ENCODE peak calls at places on chromosome 1, in ten cellular contexts. G is cardiac fibroblast; Z is CD8-positive, alpha-beta T cell; O is colonic mucosa; F is psoas muscle; K is keratinocyte; Y is AG04450; M is fibroblast of mammary gland; U is adrenal gland; R is adipocyte. E is an unnamed sample.

GRCh38 chr1:29803486-29803885 is 567.2 kb downstream of the PTPRU start:
- DNase-seq in G (no peak), Z (no peak), O (no peak), F (no peak), K (no peak), Y (no peak), M (no peak), U (no peak), R (no peak), E (no peak)

GRCh38 chr1:11070876-11071275 is 11.1 kb upstream of the SRM start:
- DNase-seq in G (no peak), Z (no peak), O (no peak), F (peak), K (no peak), Y (no peak), M (no peak), U (no peak), R (no peak), E (no peak)

GRCh38 chr1:84164156-84164555 is 20.1 kb downstream of the PRKACB start:
- DNase-seq in G (peak), Z (no peak), O (no peak), F (no peak), K (no peak), Y (no peak), M (peak), U (no peak), R (peak), E (no peak)

GRCh38 chr1:164310166-164310565 is 248.8 kb upstream of the PBX1 start:
- DNase-seq in G (peak), Z (no peak), O (no peak), F (no peak), K (no peak), Y (no peak), M (peak), U (no peak), R (peak), E (no peak)

GRCh38 chr1:29062157-29062942 is 61.4 kb downstream of the TMEM200B start:
- DNase-seq in G (no peak), Z (no peak), O (no peak), F (no peak), K (no peak), Y (no peak), M (no peak), U (no peak), R (no peak), E (no peak)

GRCh38 chr1:221839321-221839720 is 97.4 kb upstream of the DUSP10 start:
- DNase-seq in G (no peak), Z (no peak), O (no peak), F (no peak), K (no peak), Y (no peak), M (no peak), U (no peak), R (no peak), E (no peak)

GRCh38 chr1:226965581-226966440 is 25.7 kb downstream of the COQ8A start:
- DNase-seq in G (no peak), Z (no peak), O (no peak), F (peak), K (no peak), Y (no peak), M (no peak), U (no peak), R (no peak), E (no peak)

GRCh38 chr1:89966666-89967065 is 28.2 kb upstream of the ZNF326 start:
- DNase-seq in G (no peak), Z (no peak), O (no peak), F (no peak), K (no peak), Y (no peak), M (no peak), U (no peak), R (no peak), E (no peak)

GRCh38 chr1:100622966-100623762 is 85.2 kb downstream of the GPR88 start:
- DNase-seq in G (peak), Z (no peak), O (no peak), F (no peak), K (no peak), Y (peak), M (peak), U (no peak), R (peak), E (no peak)

GRCh38 chr1:223738465-223739365 is 26.4 kb downstream of the CAPN2 start:
- DNase-seq in G (no peak), Z (no peak), O (peak), F (no peak), K (no peak), Y (no peak), M (no peak), U (no peak), R (no peak), E (no peak)

GRCh38 chr1:231991231-231991630 is 364.6 kb downstream of the DISC1 start:
- DNase-seq in G (no peak), Z (no peak), O (no peak), F (no peak), K (no peak), Y (no peak), M (no peak), U (no peak), R (no peak), E (no peak)

GRCh38 chr1:17523487-17524029 is 15.9 kb upstream of the ARHGEF10L start:
- DNase-seq in G (no peak), Z (no peak), O (no peak), F (no peak), K (no peak), Y (no peak), M (no peak), U (no peak), R (no peak), E (no peak)

GRCh38 chr1:179815642-179816041 is 62.0 kb downstream of the TOR1AIP2 start:
- DNase-seq in G (no peak), Z (no peak), O (no peak), F (no peak), K (no peak), Y (no peak), M (no peak), U (no peak), R (no peak), E (no peak)
- H3K4me3 ChIP-seq in G (no peak), Z (peak), O (peak), F (peak), K (no peak), Y (peak), M (peak), U (no peak), R (peak), E (peak)

GRCh38 chr1:154221815-154222081 is 993 bp downstream of the UBAP2L start:
- DNase-seq in G (peak), Z (no peak), O (no peak), F (no peak), K (no peak), Y (peak), M (peak), U (no peak), R (peak), E (no peak)
- H3K4me3 ChIP-seq in G (peak), Z (peak), O (peak), F (peak), K (peak), Y (peak), M (peak), U (peak), R (peak), E (peak)

GRCh38 chr1:173433927-173434326 is 43.2 kb upstream of the PRDX6 start:
- DNase-seq in G (no peak), Z (no peak), O (no peak), F (no peak), K (no peak), Y (no peak), M (no peak), U (no peak), R (no peak), E (no peak)
- H3K4me3 ChIP-seq in G (no peak), Z (no peak), O (no peak), F (no peak), K (no peak), Y (no peak), M (no peak), U (no peak), R (no peak), E (no peak)

GRCh38 chr1:160520582-160520981 is 2.5 kb downstream of the SLAMF6 start:
- DNase-seq in G (no peak), Z (no peak), O (no peak), F (no peak), K (no peak), Y (no peak), M (no peak), U (no peak), R (no peak), E (no peak)
- H3K4me3 ChIP-seq in G (no peak), Z (peak), O (no peak), F (no peak), K (peak), Y (no peak), M (no peak), U (no peak), R (no peak), E (no peak)

DNA sequence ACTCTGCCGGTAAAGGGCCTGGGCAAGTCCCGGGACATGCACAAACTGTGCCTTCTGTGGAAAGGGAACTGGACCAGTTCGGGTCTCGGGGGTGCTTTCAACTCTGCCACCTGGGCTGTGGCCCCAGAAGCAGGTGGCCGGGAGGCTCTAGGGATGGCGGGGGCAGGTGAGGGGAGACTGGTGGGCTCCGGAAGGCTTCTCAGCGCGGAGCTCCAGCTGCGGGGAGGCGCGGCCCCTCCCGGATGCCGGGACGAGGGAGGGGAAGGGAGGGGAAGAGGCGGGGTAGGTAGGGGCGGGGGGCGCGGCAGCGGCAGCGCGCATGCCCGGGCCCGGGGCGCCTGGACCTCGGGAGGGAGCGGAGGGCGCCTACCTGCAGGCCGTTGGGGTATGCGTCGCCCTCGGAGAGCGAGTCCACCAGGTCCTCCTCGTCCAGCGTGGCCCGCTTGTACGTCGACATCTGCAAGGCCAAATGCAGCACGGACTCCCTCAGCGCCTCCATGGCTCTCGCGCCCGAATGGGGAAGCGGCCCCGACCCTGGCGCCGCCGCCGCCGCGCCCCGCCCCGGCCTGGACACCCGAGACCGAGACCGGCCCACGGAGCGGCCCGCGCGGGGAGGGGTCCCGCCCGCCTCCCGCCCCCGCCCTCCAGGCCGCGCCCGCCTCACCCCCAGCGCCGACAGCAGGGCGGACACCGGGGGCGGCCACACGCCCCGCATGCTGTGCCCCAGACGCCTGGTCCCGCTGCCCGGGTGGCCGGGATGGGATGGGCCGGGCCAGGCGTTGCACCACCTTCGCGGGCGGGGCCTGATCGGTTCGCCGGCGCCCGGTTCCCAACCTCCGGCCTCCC is at the start of gene ECE1:
- DNase-seq in G (no peak), Z (peak), O (peak), F (no peak), K (no peak), Y (no peak), M (no peak), U (peak), R (peak), E (peak)
- H3K4me3 ChIP-seq in G (peak), Z (peak), O (peak), F (peak), K (peak), Y (peak), M (peak), U (no peak), R (peak), E (peak)

DNA sequence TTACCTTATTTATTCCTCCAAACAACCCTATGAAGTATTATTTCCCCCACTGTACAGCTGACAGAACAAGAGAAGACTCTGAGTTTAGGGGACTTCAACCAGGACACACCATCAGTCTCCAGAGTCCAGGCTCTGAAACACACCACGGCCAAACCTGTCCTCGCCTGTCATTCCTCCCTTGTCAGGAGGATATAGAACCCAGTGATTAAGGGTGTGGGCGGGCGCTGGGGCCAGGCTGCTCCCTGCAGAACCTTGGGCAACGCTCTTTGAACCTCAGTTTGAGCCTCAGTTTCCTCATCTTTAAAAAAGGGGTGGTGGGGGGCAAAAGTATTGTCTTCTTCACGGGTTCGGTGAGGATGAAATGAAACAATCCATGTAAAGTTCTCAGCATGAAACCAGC is 9.4 kb upstream of the CEP85 start:
- DNase-seq in G (no peak), Z (no peak), O (no peak), F (no peak), K (no peak), Y (no peak), M (no peak), U (no peak), R (no peak), E (no peak)
- H3K4me3 ChIP-seq in G (no peak), Z (peak), O (peak), F (peak), K (no peak), Y (no peak), M (no peak), U (no peak), R (no peak), E (peak)

GRCh38 chr1:201650608-201650933 is 111.6 kb downstream of the NAV1 start:
- DNase-seq in G (no peak), Z (no peak), O (no peak), F (no peak), K (peak), Y (no peak), M (no peak), U (no peak), R (no peak), E (no peak)

GRCh38 chr1:201647722-201648065 is 108.8 kb downstream of the NAV1 start:
- DNase-seq in G (no peak), Z (no peak), O (no peak), F (no peak), K (no peak), Y (no peak), M (no peak), U (no peak), R (no peak), E (no peak)

GRCh38 chr1:201648066-201648910 is 109.4 kb downstream of the NAV1 start:
- DNase-seq in G (peak), Z (no peak), O (peak), F (peak), K (no peak), Y (no peak), M (peak), U (peak), R (peak), E (peak)

GRCh38 chr1:201649776-201650607 is 111.1 kb downstream of the NAV1 start:
- DNase-seq in G (peak), Z (no peak), O (peak), F (peak), K (no peak), Y (no peak), M (peak), U (peak), R (peak), E (peak)

GRCh38 chr1:201648911-201649775 is 110.2 kb downstream of the NAV1 start:
- DNase-seq in G (peak), Z (no peak), O (peak), F (no peak), K (no peak), Y (no peak), M (peak), U (no peak), R (peak), E (no peak)
- H3K4me3 ChIP-seq in G (peak), Z (no peak), O (peak), F (peak), K (peak), Y (peak), M (peak), U (no peak), R (peak), E (peak)

GRCh38 chr1:205630241-205630640 is 1.6 kb downstream of the ELK4 start:
- DNase-seq in G (peak), Z (no peak), O (no peak), F (no peak), K (no peak), Y (no peak), M (peak), U (no peak), R (peak), E (no peak)
- H3K4me3 ChIP-seq in G (peak), Z (peak), O (peak), F (peak), K (peak), Y (peak), M (peak), U (no peak), R (peak), E (peak)